ENCODE peak calls at places on chromosome 13, in four cellular contexts. Y is K562, A is WTC11, L is HepG2. E is an unnamed sample.

GRCh38 chr13:90640976-90641375 is 706.5 kb upstream of the MIR17HG start:
- DNase-seq in Y (no peak), A (no peak), L (no peak), E (no peak)

GRCh38 chr13:73984949-73985691 is 149.1 kb downstream of the KLF12 start:
- DNase-seq in Y (no peak), A (no peak), L (no peak), E (no peak)

GRCh38 chr13:73521291-73521626 is 462.5 kb downstream of the KLF5 start:
- DNase-seq in Y (no peak), A (no peak), L (no peak), E (no peak)

GRCh38 chr13:37364024-37364423 is 234.5 kb downstream of the POSTN start:
- DNase-seq in Y (no peak), A (no peak), L (no peak), E (no peak)

GRCh38 chr13:34107814-34108213 is 289.9 kb downstream of the RFC3 start:
- DNase-seq in Y (no peak), A (no peak), L (no peak), E (no peak)

GRCh38 chr13:111037838-111038397 is 77.2 kb upstream of the ARHGEF7 start:
- DNase-seq in Y (no peak), A (no peak), L (no peak), E (no peak)

GRCh38 chr13:31431722-31432137 is 232.0 kb downstream of the B3GLCT start:
- DNase-seq in Y (peak), A (peak), L (peak), E (peak)

GRCh38 chr13:23628250-23628649 is 58.0 kb downstream of the TNFRSF19 start:
- DNase-seq in Y (no peak), A (no peak), L (no peak), E (no peak)

GRCh38 chr13:40814803-40815202 is 25.4 kb downstream of the SLC25A15 start:
- DNase-seq in Y (no peak), A (no peak), L (no peak), E (peak)

GRCh38 chr13:94602467-94602866 is 810 bp downstream of the GPR180 start:
- DNase-seq in Y (no peak), A (no peak), L (no peak), E (no peak)

GRCh38 chr13:60661514-60661913 is 264.5 kb downstream of the TDRD3 start:
- DNase-seq in Y (no peak), A (no peak), L (no peak), E (no peak)

GRCh38 chr13:60572855-60573254 is 175.8 kb downstream of the TDRD3 start:
- DNase-seq in Y (no peak), A (no peak), L (no peak), E (no peak)

GRCh38 chr13:101576452-101576851 is 124.0 kb downstream of the ITGBL1 start:
- DNase-seq in Y (no peak), A (no peak), L (peak), E (peak)

GRCh38 chr13:21849323-21849722 is 178.4 kb downstream of the FGF9 start:
- DNase-seq in Y (peak), A (no peak), L (peak), E (peak)

GRCh38 chr13:94917814-94918213 is 205.5 kb upstream of the SOX21 start:
- DNase-seq in Y (no peak), A (peak), L (no peak), E (no peak)

GRCh38 chr13:34358811-34359513 is 541.0 kb downstream of the RFC3 start:
- DNase-seq in Y (no peak), A (no peak), L (no peak), E (peak)

GRCh38 chr13:93714171-93714570 is 487.6 kb downstream of the GPC6 start:
- DNase-seq in Y (no peak), A (no peak), L (no peak), E (peak)

GRCh38 chr13:92547256-92547655 is 679.4 kb upstream of the GPC6 start:
- DNase-seq in Y (no peak), A (no peak), L (no peak), E (peak)

GRCh38 chr13:65188691-65189090 is 2041.4 kb downstream of the PCDH9 start:
- DNase-seq in Y (no peak), A (no peak), L (no peak), E (no peak)

GRCh38 chr13:73520566-73521290 is 461.9 kb downstream of the KLF5 start:
- DNase-seq in Y (no peak), A (no peak), L (no peak), E (no peak)

GRCh38 chr13:25901460-25902376 is 150.1 kb downstream of the SHISA2 start:
- DNase-seq in Y (no peak), A (no peak), L (peak), E (peak)

GRCh38 chr13:87671824-87672603 is 843 bp downstream of the SLITRK5 start:
- DNase-seq in Y (no peak), A (peak), L (no peak), E (no peak)

GRCh38 chr13:86567119-86567518 is 767.9 kb upstream of the SLITRK6 start:
- DNase-seq in Y (no peak), A (peak), L (peak), E (no peak)

GRCh38 chr13:106400282-106400681 is 135.2 kb downstream of the EFNB2 start:
- DNase-seq in Y (no peak), A (no peak), L (no peak), E (no peak)

GRCh38 chr13:21055016-21055415 is 6.4 kb downstream of the LATS2 start:
- DNase-seq in Y (no peak), A (no peak), L (no peak), E (no peak)

GRCh38 chr13:34011552-34012085 is 193.7 kb downstream of the RFC3 start:
- DNase-seq in Y (no peak), A (no peak), L (peak), E (no peak)

GRCh38 chr13:100789481-100789880 is 114.9 kb upstream of the TMTC4 start:
- DNase-seq in Y (no peak), A (no peak), L (peak), E (no peak)

GRCh38 chr13:41457589-41458186 is 338 bp downstream of the RGCC start:
- DNase-seq in Y (peak), A (peak), L (no peak), E (no peak)

GRCh38 chr13:100532090-100532766 is 56.4 kb downstream of the GGACT start:
- DNase-seq in Y (no peak), A (no peak), L (no peak), E (no peak)

GRCh38 chr13:43269037-43269476 is 245.7 kb downstream of the DNAJC15 start:
- DNase-seq in Y (no peak), A (no peak), L (peak), E (peak)

GRCh38 chr13:93794197-93794885 is 567.7 kb downstream of the GPC6 start:
- DNase-seq in Y (no peak), A (no peak), L (no peak), E (peak)

GRCh38 chr13:90867336-90867683 is 480.2 kb upstream of the MIR17HG start:
- DNase-seq in Y (peak), A (peak), L (peak), E (peak)

GRCh38 chr13:27171244-27171829 is at the start of gene USP12:
- DNase-seq in Y (peak), A (peak), L (no peak), E (peak)
- TF ChIP-seq USF2 in Y (no peak), A (no peak), L (no peak), E (no peak)

GRCh38 chr13:98098511-98098910 is 44.4 kb upstream of the FARP1 start:
- DNase-seq in Y (no peak), A (no peak), L (no peak), E (peak)
- TF ChIP-seq USF2 in Y (no peak), A (no peak), L (no peak), E (no peak)

DNA sequence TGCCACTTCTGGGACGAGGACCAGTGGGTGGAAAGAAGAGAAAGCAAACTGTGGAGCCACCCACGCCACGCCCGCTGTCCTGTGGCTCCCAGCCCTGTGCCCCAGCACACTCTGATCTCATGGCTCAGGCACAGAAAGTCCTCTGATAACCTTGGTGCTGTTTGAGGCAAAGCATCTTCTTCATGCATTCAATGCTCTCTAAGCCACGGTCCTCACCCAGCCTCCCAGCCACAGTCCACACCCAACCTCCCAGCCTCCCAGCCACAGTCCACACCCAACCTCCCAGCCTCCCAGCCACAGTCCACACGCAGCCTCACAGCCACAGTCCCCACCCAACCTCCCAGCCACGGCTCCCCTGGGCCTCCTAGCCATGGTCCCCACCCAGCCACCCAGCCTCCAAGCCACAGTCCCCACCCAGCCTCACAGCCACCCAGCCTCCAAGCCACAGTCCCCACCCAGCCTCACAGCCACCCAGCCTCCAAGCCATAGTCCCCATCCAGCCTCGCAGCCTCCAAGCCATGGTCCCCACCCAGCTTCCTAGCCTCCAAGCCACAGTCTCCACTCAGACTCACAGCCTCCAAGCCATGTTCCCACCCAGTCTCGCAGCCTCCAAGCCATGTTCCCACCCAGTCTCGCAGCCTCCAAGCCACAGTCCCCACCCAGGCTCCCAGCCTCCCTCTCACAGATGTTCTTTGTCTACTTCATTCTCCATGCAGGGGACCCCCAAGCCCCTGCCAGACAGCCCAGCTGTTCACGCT is 74.9 kb downstream of the SOX1 start:
- DNase-seq in Y (no peak), A (no peak), L (no peak), E (no peak)
- TF ChIP-seq USF2 in Y (no peak), A (no peak), L (no peak), E (no peak)

DNA sequence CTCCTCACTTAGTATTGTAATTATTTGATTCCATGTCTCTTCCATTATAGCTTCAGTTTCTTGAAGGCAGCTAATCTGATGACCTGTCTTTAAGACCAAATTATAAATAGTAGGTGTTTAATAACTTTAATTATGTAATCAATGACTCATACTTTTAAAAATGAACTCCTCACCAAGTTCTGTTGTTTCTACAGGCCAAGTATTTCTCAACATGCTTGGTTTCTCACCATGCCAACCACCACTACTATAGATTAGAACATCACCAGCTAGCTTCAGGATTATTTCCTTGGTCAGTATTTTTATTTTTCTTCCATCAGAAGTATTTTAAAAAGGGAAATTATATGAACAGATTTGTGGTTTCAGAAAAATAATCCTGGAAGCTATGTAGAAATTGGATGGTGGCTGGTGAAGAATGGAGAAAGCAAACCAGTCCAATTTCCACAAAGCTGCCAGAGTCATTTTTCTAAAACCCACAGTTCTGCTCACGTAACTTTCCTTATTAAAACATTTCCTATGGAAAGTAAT is 237.7 kb upstream of the DACH1 start:
- DNase-seq in Y (no peak), A (no peak), L (no peak), E (no peak)
- TF ChIP-seq USF2 in Y (no peak), A (no peak), L (no peak), E (no peak)

DNA sequence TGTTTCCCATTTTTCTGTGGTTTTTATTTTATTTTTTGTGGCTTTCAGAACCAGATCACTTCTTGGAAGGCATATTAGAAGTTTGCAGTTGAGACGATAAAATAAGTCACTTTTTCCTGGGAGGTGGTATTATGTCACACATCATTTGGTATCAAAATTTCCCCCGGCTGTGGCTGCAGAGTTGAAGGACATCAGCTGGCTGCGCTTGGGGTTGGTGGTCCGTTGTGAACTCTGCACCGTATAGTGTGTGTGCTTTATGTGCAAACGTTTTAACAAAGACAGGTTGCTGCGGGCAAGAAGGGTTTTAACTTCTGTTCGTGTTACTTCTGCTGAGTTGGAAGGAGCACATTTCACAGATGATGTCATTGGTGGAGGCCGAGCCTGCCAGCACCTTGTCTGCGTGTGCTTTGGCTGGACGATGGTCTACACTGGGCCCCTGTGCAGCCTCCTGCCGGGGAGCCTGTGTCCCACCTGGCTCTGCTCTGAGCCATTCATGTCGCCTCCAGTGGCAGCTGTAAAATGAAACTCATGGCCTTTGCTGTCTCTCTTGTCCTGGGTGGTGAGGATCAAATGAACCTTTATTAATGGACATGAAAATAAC is 9.6 kb downstream of the ATP11A start:
- DNase-seq in Y (no peak), A (peak), L (peak), E (no peak)
- TF ChIP-seq USF2 in Y (no peak), A (no peak), L (no peak), E (no peak)

E was measured in IMR-90.